ENCODE peak calls at places on chromosome 1, in five cellular contexts. Y, Z, J, X and N are unnamed samples.

GRCh38 chr1:24639094-24639493 is 4.0 kb upstream of the SRRM1 start:
- DNase-seq in J (no peak), X (no peak), Y (no peak), Z (no peak), N (no peak)

GRCh38 chr1:224433041-224433670 is 1.4 kb downstream of the WDR26 start:
- DNase-seq in X (no peak), Y (no peak), Z (peak), J (no peak), N (no peak)

GRCh38 chr1:240232548-240232947 is 140.9 kb downstream of the FMN2 start:
- DNase-seq in Y (no peak), J (no peak), Z (no peak), X (peak), N (no peak)

GRCh38 chr1:202643397-202644218 is 66.6 kb downstream of the SYT2 start:
- DNase-seq in Y (no peak), J (no peak), X (no peak), Z (no peak), N (peak)

GRCh38 chr1:197912739-197913494 is 4.3 kb upstream of the LHX9 start:
- DNase-seq in J (no peak), Y (no peak), X (no peak), Z (no peak), N (peak)

GRCh38 chr1:12544357-12544756 is 73.7 kb downstream of the DHRS3 start:
- DNase-seq in J (no peak), Z (no peak), X (no peak), Y (no peak), N (no peak)

GRCh38 chr1:184513966-184514365 is 127.1 kb downstream of the C1orf21 start:
- DNase-seq in J (no peak), Z (no peak), Y (no peak), X (peak), N (no peak)

GRCh38 chr1:18805925-18806849 is 53.3 kb downstream of the TAS1R2 start:
- DNase-seq in J (no peak), Z (no peak), X (peak), Y (no peak), N (no peak)

GRCh38 chr1:207423560-207424292 is 30.4 kb upstream of the CR2 start:
- DNase-seq in Z (no peak), X (no peak), Y (no peak), J (no peak), N (no peak)

GRCh38 chr1:211236633-211237321 is 22.4 kb upstream of the RCOR3 start:
- DNase-seq in Y (no peak), J (no peak), Z (peak), X (no peak), N (no peak)

GRCh38 chr1:22142315-22143064 is 407 bp downstream of the WNT4 start:
- DNase-seq in Z (no peak), J (peak), Y (no peak), X (no peak), N (peak)

GRCh38 chr1:16318544-16318943 is 33.7 kb downstream of the FBXO42 start:
- DNase-seq in J (peak), Z (no peak), X (peak), Y (no peak), N (no peak)

GRCh38 chr1:51636765-51637522 is 20.1 kb downstream of the OSBPL9 start:
- DNase-seq in X (peak), Z (no peak), J (no peak), Y (no peak), N (no peak)

GRCh38 chr1:10793129-10793651 is 3.3 kb downstream of the CASZ1 start:
- DNase-seq in Y (no peak), Z (peak), J (no peak), X (no peak), N (no peak)

GRCh38 chr1:10263450-10264082 is 53.2 kb downstream of the KIF1B start:
- DNase-seq in Y (no peak), Z (no peak), X (no peak), J (no peak), N (no peak)

GRCh38 chr1:116738673-116739370 is 15.4 kb upstream of the CD2 start:
- DNase-seq in X (no peak), Z (no peak), Y (no peak), J (peak), N (peak)

GRCh38 chr1:201885531-201886075 is 3.1 kb upstream of the SHISA4 start:
- DNase-seq in J (no peak), Y (no peak), X (no peak), Z (no peak), N (no peak)

GRCh38 chr1:59903136-59903754 is 23.3 kb downstream of the CYP2J2 start:
- DNase-seq in Z (no peak), J (no peak), X (no peak), Y (peak), N (peak)

GRCh38 chr1:54813479-54814147 is 12.5 kb upstream of the TTC22 start:
- DNase-seq in X (no peak), J (peak), Y (no peak), Z (no peak), N (peak)

GRCh38 chr1:230066036-230066435 is 1.0 kb upstream of the GALNT2 start:
- DNase-seq in J (no peak), Y (no peak), Z (no peak), X (no peak), N (no peak)

GRCh38 chr1:180923887-180924286 is 11.2 kb downstream of the KIAA1614 start:
- DNase-seq in X (no peak), Y (no peak), Z (no peak), J (no peak), N (no peak)

GRCh38 chr1:243903904-243904303 is 53.9 kb upstream of the AKT3 start:
- DNase-seq in Y (no peak), X (no peak), Z (no peak), J (no peak), N (no peak)

GRCh38 chr1:115491303-115492018 is 150.3 kb upstream of the VANGL1 start:
- DNase-seq in J (peak), Y (no peak), Z (no peak), X (no peak), N (no peak)

GRCh38 chr1:223352944-223353343 is 11.0 kb downstream of the SUSD4 start:
- DNase-seq in Y (no peak), Z (no peak), J (no peak), X (no peak), N (no peak)

GRCh38 chr1:53395671-53396215 is 63.5 kb upstream of the DMRTB1 start:
- DNase-seq in X (no peak), Y (no peak), J (no peak), Z (no peak), N (no peak)

GRCh38 chr1:113140588-113141446 is 67.8 kb downstream of the LRIG2 start:
- DNase-seq in Z (peak), Y (peak), X (peak), J (peak), N (peak)

GRCh38 chr1:2874207-2875165 is 73.0 kb upstream of the TTC34 start:
- DNase-seq in Y (no peak), X (no peak), J (no peak), Z (no peak), N (no peak)

GRCh38 chr1:221188531-221188930 is 309.3 kb downstream of the HLX start:
- DNase-seq in J (no peak), Y (no peak), Z (no peak), X (no peak), N (no peak)

GRCh38 chr1:42177551-42177981 is 13.0 kb upstream of the GUCA2A start:
- DNase-seq in J (peak), Y (peak), X (peak), Z (peak), N (no peak)

GRCh38 chr1:61361971-61362370 is 279.6 kb downstream of the NFIA start:
- DNase-seq in X (no peak), Z (no peak), Y (no peak), J (no peak), N (no peak)

GRCh38 chr1:110341872-110342331 is 2.7 kb downstream of the RBM15 start:
- DNase-seq in X (no peak), Z (no peak), Y (no peak), J (no peak), N (no peak)

GRCh38 chr1:234885601-234886000 is 243.0 kb downstream of the TOMM20 start:
- DNase-seq in X (no peak), Y (no peak), Z (no peak), J (no peak), N (no peak)

GRCh38 chr1:180888870-180889269 is 23.8 kb upstream of the KIAA1614 start:
- DNase-seq in Z (no peak), X (no peak), J (no peak), Y (no peak), N (no peak)

GRCh38 chr1:27377760-27378495 is 3.3 kb upstream of the FCN3 start:
- DNase-seq in X (no peak), Y (no peak), J (no peak), Z (no peak), N (no peak)

GRCh38 chr1:178580096-178580495 is 67.2 kb downstream of the TEX35 start:
- DNase-seq in Y (no peak), J (no peak), Z (no peak), X (no peak), N (no peak)

GRCh38 chr1:47707887-47708535 is 270.2 kb downstream of the FOXD2 start:
- DNase-seq in J (no peak), Y (no peak), Z (no peak), X (no peak), N (no peak)

GRCh38 chr1:24181619-24182018 is 5.5 kb downstream of the IFNLR1 start:
- DNase-seq in Z (peak), X (no peak), Y (no peak), J (no peak), N (no peak)

GRCh38 chr1:232457607-232458006 is 172.3 kb downstream of the SIPA1L2 start:
- DNase-seq in X (no peak), Y (no peak), Z (no peak), J (no peak), N (no peak)